ENCODE peak calls at places on chromosomes 3 and 15, in seven cellular contexts. L, Q, V, D, F, X and N are unnamed samples. For H3K36me3, the result is how much of the 10 kb centered on the place peaks cover.

GRCh38 chr3:134480546-134480945 is 5.2 kb downstream of the ANAPC13 start:
- DNase-seq in F (peak), L (no peak), V (no peak), D (no peak), X (no peak), Q (no peak), N (no peak)

GRCh38 chr15:43423793-43424192 is 52.9 kb downstream of the TUBGCP4 start:
- DNase-seq in Q (no peak), D (no peak), X (no peak), V (no peak), L (no peak), F (no peak), N (no peak)

GRCh38 chr15:39584662-39585393 is 3.9 kb downstream of the THBS1 start:
- DNase-seq in X (no peak), L (no peak), V (no peak), D (no peak), Q (no peak), F (peak), N (no peak)

GRCh38 chr15:74784426-74784825 is 2.5 kb downstream of the CSK start:
- DNase-seq in D (no peak), X (no peak), Q (no peak), F (no peak), L (no peak), V (no peak), N (no peak)

GRCh38 chr3:190848891-190849290 is 13.6 kb downstream of the GMNC start:
- DNase-seq in X (no peak), V (no peak), L (no peak), D (no peak), F (peak), Q (no peak), N (no peak)

GRCh38 chr15:48427479-48427878 is 96.2 kb downstream of the DUT start:
- DNase-seq in F (no peak), L (no peak), V (no peak), D (no peak), Q (no peak), X (no peak), N (no peak)

GRCh38 chr15:25989327-25989726 is 126.2 kb upstream of the ATP10A start:
- DNase-seq in X (no peak), D (no peak), F (no peak), L (no peak), Q (no peak), V (no peak), N (peak)

GRCh38 chr3:57787867-57788623 is 31.9 kb downstream of the SLMAP start:
- DNase-seq in Q (no peak), D (no peak), X (no peak), F (no peak), V (no peak), L (no peak), N (no peak)

GRCh38 chr3:124669470-124669869 is 60.8 kb upstream of the UMPS start:
- DNase-seq in L (no peak), D (no peak), F (peak), X (no peak), V (no peak), Q (no peak), N (no peak)

GRCh38 chr3:36579746-36580145 is 184.6 kb downstream of the DCLK3 start:
- DNase-seq in Q (no peak), V (no peak), F (no peak), L (no peak), D (no peak), X (no peak), N (no peak)

GRCh38 chr3:131361464-131362421 is 19.8 kb upstream of the NUDT16 start:
- DNase-seq in X (peak), D (peak), Q (peak), F (peak), V (peak), L (peak), N (no peak)

GRCh38 chr15:88896339-88897033 is 1.1 kb upstream of the HAPLN3 start:
- DNase-seq in L (no peak), X (no peak), D (no peak), Q (no peak), F (no peak), V (no peak), N (no peak)

GRCh38 chr3:48402281-48402732 is 27.6 kb downstream of the PLXNB1 start:
- DNase-seq in F (peak), D (no peak), L (peak), Q (no peak), X (no peak), V (peak), N (no peak)

GRCh38 chr3:112126501-112126900 is 6.5 kb downstream of the GCSAM start:
- DNase-seq in X (no peak), V (no peak), F (peak), L (no peak), D (no peak), Q (no peak), N (no peak)
- H3K36me3 ChIP-seq in X (under half), V (under half), F (under half), L (under half), D (under half), Q (under half), N (under half)

DNA sequence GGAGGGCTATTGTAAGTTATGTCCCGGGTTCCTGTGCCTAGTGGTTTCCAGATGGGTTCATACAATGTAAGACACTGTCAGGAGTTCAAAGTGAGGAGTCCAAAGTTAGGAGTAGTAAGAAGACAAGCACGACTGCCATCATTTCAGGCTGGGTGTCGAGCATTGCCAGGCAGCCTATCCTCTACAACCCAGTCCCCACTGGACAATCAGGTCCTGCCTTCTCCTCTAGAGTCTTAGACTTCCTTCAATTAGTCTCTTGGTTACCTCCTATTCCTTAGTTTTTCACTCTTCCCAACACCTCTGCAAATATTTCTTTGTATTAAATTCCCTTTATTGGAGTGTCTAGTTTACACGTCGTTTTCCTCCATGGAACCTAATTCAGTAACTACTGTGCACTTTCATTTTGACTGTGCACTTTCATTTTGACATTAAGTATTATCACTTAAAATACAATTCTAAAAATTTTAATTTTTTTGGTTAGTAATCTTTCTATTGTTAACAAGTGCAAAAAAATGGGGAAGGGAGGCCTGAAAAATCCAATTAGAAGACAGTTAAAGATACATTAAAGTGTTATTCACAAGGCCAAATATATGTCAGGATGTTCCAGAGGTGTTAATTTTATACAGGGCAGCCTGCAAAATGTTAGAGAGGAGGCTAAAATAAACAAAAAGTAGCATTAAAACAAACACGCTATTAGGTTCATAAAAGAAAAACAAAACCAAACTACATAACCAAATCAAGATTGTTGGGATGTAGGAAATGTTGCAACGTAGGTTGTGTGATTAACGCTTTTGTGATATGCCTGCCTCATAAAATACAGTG is 155.3 kb downstream of the TBL1XR1 start:
- DNase-seq in D (no peak), V (no peak), F (no peak), L (no peak), X (no peak), Q (no peak), N (no peak)
- H3K36me3 ChIP-seq in D (under half), V (under half), F (half or more), L (under half), X (half or more), Q (under half), N (half or more)

GRCh38 chr3:65039754-65040210 is 352.0 kb upstream of the ADAMTS9 start:
- DNase-seq in F (peak), X (no peak), L (no peak), V (no peak), D (no peak), Q (peak), N (peak)

GRCh38 chr3:65048151-65048550 is 360.4 kb upstream of the ADAMTS9 start:
- DNase-seq in X (no peak), Q (no peak), F (no peak), L (no peak), D (no peak), V (no peak), N (no peak)

GRCh38 chr3:65044401-65044800 is 356.6 kb upstream of the ADAMTS9 start:
- DNase-seq in Q (no peak), D (no peak), F (no peak), X (no peak), L (no peak), V (no peak), N (no peak)

GRCh38 chr3:65042675-65043074 is 354.9 kb upstream of the ADAMTS9 start:
- DNase-seq in L (no peak), Q (no peak), D (no peak), X (no peak), V (no peak), F (no peak), N (no peak)

GRCh38 chr3:65045138-65045537 is 357.3 kb upstream of the ADAMTS9 start:
- DNase-seq in D (no peak), F (no peak), Q (no peak), V (no peak), L (no peak), X (no peak), N (no peak)
- H3K36me3 ChIP-seq in D (under half), F (under half), Q (under half), V (under half), L (under half), X (under half), N (under half)

GRCh38 chr15:55358471-55358870 is 39.4 kb downstream of the PIGB start:
- DNase-seq in X (no peak), V (no peak), D (no peak), L (no peak), Q (no peak), F (no peak), N (no peak)

GRCh38 chr15:55357774-55358173 is 38.8 kb downstream of the PIGB start:
- DNase-seq in D (no peak), Q (no peak), L (no peak), F (peak), X (no peak), V (no peak), N (no peak)

GRCh38 chr15:55361048-55361447 is 42.0 kb downstream of the PIGB start:
- DNase-seq in F (no peak), Q (no peak), V (peak), L (no peak), D (no peak), X (no peak), N (no peak)

GRCh38 chr15:55362641-55363040 is 43.6 kb downstream of the PIGB start:
- DNase-seq in V (no peak), D (no peak), F (no peak), X (no peak), Q (no peak), L (no peak), N (no peak)

DNA sequence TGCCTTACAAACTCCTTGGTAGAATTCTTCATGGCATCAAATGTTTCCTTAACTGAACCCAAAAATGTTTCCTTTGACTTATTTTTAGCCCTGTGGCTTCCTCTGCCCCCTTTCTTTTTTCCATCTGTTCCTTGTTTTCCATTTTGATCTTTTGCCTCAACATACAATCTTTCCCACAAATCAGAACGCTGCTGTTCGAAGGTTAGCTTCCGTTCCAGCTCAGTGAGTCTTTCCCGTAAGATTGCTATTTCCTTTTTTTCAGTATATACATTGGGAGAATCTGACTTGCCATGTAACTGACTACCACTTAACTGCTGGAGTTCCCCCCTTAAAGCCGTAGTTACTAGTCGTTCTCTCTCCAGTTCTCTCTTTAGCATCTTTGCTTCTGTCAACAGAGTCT is 41.2 kb downstream of the PIGB start:
- DNase-seq in L (no peak), D (no peak), Q (no peak), V (no peak), X (no peak), F (no peak), N (no peak)
- H3K36me3 ChIP-seq in L (under half), D (under half), Q (under half), V (half or more), X (half or more), F (under half), N (under half)

DNA sequence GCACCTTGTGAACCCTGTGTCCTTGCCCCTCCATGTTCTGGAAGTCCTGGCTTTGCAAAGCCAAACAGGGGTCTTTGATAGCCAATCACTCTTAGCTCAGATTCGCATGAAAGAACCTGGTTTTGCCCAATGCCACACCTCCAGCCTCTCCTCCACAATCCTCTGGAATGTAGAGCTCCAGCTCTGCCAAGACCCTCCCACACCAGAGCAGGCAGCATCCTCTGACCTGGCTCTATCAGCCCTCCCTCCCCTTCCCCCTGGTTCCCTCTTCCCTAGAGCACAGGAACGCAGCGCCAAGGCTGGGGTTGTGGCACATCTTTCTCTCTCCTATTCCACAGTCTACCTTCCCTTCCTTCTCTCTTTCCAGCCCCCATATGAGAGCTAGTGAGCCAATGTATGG is 133.3 kb downstream of the RPLP1 start:
- DNase-seq in V (peak), D (no peak), L (peak), F (no peak), X (no peak), Q (no peak), N (no peak)
- H3K36me3 ChIP-seq in V (under half), D (under half), L (under half), F (under half), X (under half), Q (under half), N (under half)